ENCODE peak calls at places on chromosome 7, in five cellular contexts. D is left ventricle myocardium inferior, R is PC-9, N is aorta, W is tibial artery. X is an unnamed sample.

GRCh38 chr7:6026011-6026819 is 5.0 kb upstream of the ANKRD61 start:
- DNase-seq in N (peak), D (peak), W (peak), R (peak), X (peak)

GRCh38 chr7:44288811-44289340 is 36.5 kb downstream of the CAMK2B start:
- DNase-seq in D (peak), W (peak), R (no peak), N (peak), X (peak)

GRCh38 chr7:73599916-73600315 is 21.5 kb upstream of the TBL2 start:
- DNase-seq in N (no peak), D (no peak), W (no peak), R (no peak), X (no peak)

GRCh38 chr7:129952164-129952652 is 552 bp downstream of the UBE2H start:
- DNase-seq in W (peak), N (peak), D (peak), R (peak), X (peak)

GRCh38 chr7:104627516-104627915 is 299.1 kb downstream of the LHFPL3 start:
- DNase-seq in N (no peak), W (no peak), R (peak), D (no peak), X (no peak)

GRCh38 chr7:74092964-74093339 is 9.3 kb downstream of the LIMK1 start:
- DNase-seq in W (peak), R (no peak), N (peak), D (peak), X (peak)

GRCh38 chr7:38881947-38882684 is 26.9 kb downstream of the VPS41 start:
- DNase-seq in D (no peak), R (no peak), N (no peak), W (no peak), X (no peak)

GRCh38 chr7:82166666-82167065 is 276.9 kb downstream of the CACNA2D1 start:
- DNase-seq in R (no peak), D (no peak), W (no peak), N (no peak), X (no peak)

GRCh38 chr7:120993575-120994191 is 5.2 kb downstream of the CPED1 start:
- DNase-seq in N (no peak), W (no peak), R (no peak), D (no peak), X (no peak)

GRCh38 chr7:137834552-137834951 is 12.2 kb downstream of the DGKI start:
- DNase-seq in D (no peak), N (no peak), R (no peak), W (no peak), X (no peak)

GRCh38 chr7:84666668-84667067 is 472.1 kb upstream of the SEMA3A start:
- DNase-seq in D (no peak), R (no peak), N (no peak), W (no peak), X (no peak)

GRCh38 chr7:127652333-127653248 is 597 bp downstream of the SND1 start:
- DNase-seq in R (no peak), D (no peak), N (no peak), W (no peak), X (no peak)

GRCh38 chr7:74023037-74023436 is 4.9 kb upstream of the ELN start:
- DNase-seq in N (peak), R (peak), D (peak), W (peak), X (no peak)

GRCh38 chr7:141478845-141479244 is 72.4 kb upstream of the AGK start:
- DNase-seq in W (no peak), R (no peak), N (no peak), D (no peak), X (no peak)

GRCh38 chr7:471191-471865 is 48.3 kb downstream of the PDGFA start:
- DNase-seq in W (no peak), D (no peak), R (no peak), N (peak), X (no peak)
- H3K27ac ChIP-seq in W (peak), D (peak), R (no peak), N (peak), X (peak)

GRCh38 chr7:620885-621284 is 101.2 kb upstream of the PDGFA start:
- DNase-seq in W (no peak), D (no peak), N (no peak), R (no peak), X (no peak)
- H3K4me3 ChIP-seq in W (no peak), D (no peak), N (no peak), R (peak), X (no peak)

GRCh38 chr7:157494506-157495176 is 157.8 kb downstream of the DNAJB6 start:
- DNase-seq in W (no peak), R (no peak), N (no peak), D (no peak), X (no peak)

GRCh38 chr7:157493776-157494175 is 157.0 kb downstream of the DNAJB6 start:
- DNase-seq in R (no peak), N (no peak), D (no peak), W (no peak), X (no peak)

GRCh38 chr7:157496426-157497275 is 159.8 kb downstream of the DNAJB6 start:
- DNase-seq in D (no peak), W (no peak), R (no peak), N (no peak), X (no peak)

GRCh38 chr7:157495594-157495993 is 158.8 kb downstream of the DNAJB6 start:
- DNase-seq in N (no peak), R (no peak), W (no peak), D (no peak), X (no peak)

GRCh38 chr7:157495177-157495553 is 158.4 kb downstream of the DNAJB6 start:
- DNase-seq in R (no peak), W (no peak), N (no peak), D (no peak), X (no peak)
- H3K27ac ChIP-seq in R (no peak), W (no peak), N (no peak), D (no peak), X (no peak)

DNA sequence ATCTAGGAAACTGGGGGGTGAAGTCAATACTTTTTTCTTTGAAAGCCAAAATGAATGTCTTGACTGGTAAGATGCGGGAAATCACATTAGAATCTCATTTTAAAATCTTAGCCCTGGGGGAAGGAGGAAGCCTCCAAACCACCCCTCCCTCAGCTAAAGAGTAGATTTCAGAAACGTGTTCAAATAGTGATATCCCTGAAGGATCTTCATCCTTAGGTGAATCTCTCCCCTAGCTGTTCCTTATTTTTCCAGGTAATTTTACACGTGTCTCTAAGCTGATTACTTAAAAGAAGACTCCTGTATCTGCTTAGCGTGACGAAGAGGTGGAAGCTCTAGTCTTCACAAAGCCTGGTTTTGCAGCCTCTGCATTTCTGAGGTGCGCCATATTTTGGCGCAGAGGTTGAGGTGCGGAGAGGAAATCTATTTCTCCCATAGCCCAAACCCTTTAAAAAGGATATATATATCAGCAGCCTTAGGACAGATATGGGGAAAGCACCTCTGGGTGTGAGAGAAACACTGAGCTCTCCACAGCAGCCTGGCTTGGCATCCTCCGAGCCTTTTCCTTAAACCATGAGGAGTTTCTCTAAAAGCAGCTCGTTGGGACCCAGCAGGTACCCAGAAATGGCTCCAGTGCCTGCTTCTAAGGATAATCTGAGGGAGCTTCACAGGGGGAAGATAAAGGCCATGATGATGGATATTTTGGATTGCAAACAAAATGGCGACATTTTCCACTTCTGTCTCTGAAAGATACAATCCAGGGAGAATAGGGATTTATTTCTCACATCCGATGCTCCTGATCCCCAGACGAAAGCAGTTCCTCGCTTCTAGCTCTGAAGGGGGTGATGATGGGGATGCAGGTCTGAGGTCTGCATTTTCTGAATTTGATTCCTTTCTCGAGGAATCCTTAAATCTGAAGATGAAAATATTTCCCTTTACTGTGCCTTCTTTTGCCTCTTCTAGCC is 3.0 kb upstream of the HOXA2 start:
- DNase-seq in D (no peak), N (no peak), W (no peak), R (no peak), X (no peak)
- H3K4me3 ChIP-seq in D (no peak), N (no peak), W (no peak), R (no peak), X (peak)

GRCh38 chr7:106600569-106601373 is 60.2 kb downstream of the CCDC71L start:
- DNase-seq in R (no peak), N (no peak), D (no peak), W (no peak), X (no peak)
- H3K27ac ChIP-seq in R (no peak), N (no peak), D (no peak), W (no peak), X (no peak)

GRCh38 chr7:156356551-156356950 is 284.0 kb upstream of the RNF32 start:
- DNase-seq in W (no peak), D (no peak), N (no peak), R (no peak), X (no peak)
- H3K4me3 ChIP-seq in W (no peak), D (no peak), N (no peak), R (no peak), X (no peak)

DNA sequence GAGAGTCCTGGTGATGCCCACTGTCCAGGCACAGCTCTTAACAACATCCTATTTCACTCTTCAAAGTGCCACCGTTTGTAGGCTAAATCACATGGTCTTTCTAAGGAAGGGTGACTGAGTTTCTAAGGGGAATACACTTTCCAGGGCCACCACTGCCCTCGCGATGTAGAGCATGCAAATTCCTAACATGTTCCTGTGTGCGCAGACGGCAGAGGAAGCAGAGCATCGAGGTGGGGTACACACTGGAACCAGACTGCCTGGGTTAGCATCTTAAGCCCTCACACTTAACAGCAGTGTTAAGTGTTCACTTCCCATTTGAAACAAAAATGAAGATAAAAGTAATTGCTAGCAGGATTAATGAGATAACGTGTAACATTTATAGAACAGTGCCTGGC is 3.0 kb downstream of the VOPP1 start:
- DNase-seq in W (no peak), N (no peak), D (no peak), R (no peak), X (no peak)
- H3K27ac ChIP-seq in W (peak), N (peak), D (peak), R (no peak), X (peak)

DNA sequence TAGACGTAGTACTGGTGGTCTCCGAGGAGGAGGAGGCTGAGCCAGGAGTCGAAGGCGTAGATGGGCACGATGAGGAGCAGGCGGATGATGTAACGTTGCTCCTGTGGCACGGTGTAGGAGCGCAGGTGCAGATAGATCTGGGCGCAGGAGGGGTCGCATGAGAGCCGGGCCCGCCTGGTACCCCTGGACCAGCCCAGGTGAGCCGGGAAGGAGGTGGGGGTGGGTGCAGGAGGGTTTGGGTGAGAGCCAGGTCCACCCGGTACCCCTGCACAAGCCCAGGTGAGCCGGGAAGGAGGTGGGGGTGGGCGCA is 5.2 kb downstream of the TMEM184A start:
- DNase-seq in N (no peak), W (no peak), D (no peak), R (no peak), X (no peak)
- H3K4me3 ChIP-seq in N (no peak), W (no peak), D (no peak), R (no peak), X (no peak)